ENCODE peak calls at places on chromosomes 1 and 21, in seven cellular contexts. K, W, I, C, B, J and D are unnamed samples.

GRCh38 chr1:67722292-67722944 is 37.4 kb downstream of the GADD45A start:
- DNase-seq in K (no peak), W (no peak), I (no peak), C (no peak), B (no peak), J (no peak), D (peak; percentile 51)

GRCh38 chr1:228897901-228898300 is 162.6 kb downstream of the RHOU start:
- DNase-seq in K (no peak), W (no peak), I (no peak), C (no peak), B (no peak), J (no peak), D (no peak)

GRCh38 chr1:246567258-246568235 is 1.3 kb downstream of the CNST start:
- DNase-seq in K (peak; percentile 28), W (peak; percentile 53), I (no peak), C (no peak), B (no peak), J (no peak), D (no peak)

GRCh38 chr1:77514871-77515776 is 167.3 kb downstream of the ZZZ3 start:
- DNase-seq in K (no peak), W (no peak), I (no peak), C (peak; percentile 56), B (no peak), J (no peak), D (peak; percentile 40)

GRCh38 chr1:21814241-21814918 is 2.3 kb downstream of the LDLRAD2 start:
- DNase-seq in K (no peak), W (no peak), I (no peak), C (peak; percentile 47), B (no peak), J (no peak), D (no peak)

GRCh38 chr1:92029241-92029922 is 403 bp upstream of the EPHX4 start:
- DNase-seq in K (no peak), W (no peak), I (no peak), C (no peak), B (no peak), J (no peak), D (no peak)

GRCh38 chr1:67019600-67020136 is 34.3 kb downstream of the SLC35D1 start:
- DNase-seq in K (no peak), W (no peak), I (no peak), C (no peak), B (no peak), J (no peak), D (no peak)

GRCh38 chr1:230691615-230692014 is 22.3 kb downstream of the AGT start:
- DNase-seq in K (no peak), W (no peak), I (no peak), C (no peak), B (no peak), J (no peak), D (no peak)

GRCh38 chr21:42314616-42315295 is 453 bp downstream of the TFF3 start:
- DNase-seq in K (no peak), W (no peak), I (no peak), C (no peak), B (no peak), J (no peak), D (no peak)

GRCh38 chr1:161934278-161934608 is 89.4 kb downstream of the OLFML2B start:
- DNase-seq in K (no peak), W (no peak), I (no peak), C (no peak), B (no peak), J (no peak), D (no peak)

DNA sequence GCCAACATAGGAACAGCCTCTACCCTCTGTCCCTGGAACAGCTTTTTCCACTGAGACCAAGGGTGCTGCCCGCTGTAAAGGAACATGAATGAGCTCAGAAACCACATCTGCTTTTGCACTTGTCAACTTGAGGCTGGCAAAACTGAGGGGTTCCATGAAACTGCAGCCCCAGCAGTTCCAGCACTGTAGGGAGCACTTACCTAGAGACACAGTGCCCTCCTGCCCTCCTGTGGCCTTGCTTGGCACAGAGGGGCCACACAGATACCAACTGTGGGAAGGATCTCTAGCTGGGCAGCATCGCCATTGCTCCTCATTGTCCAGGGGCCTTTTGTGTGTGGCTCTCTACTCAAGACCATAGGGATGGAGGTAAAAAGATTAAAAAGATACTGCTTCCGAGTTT is 51.6 kb downstream of the ITPKB start:
- DNase-seq in K (no peak), W (no peak), I (peak; percentile 69), C (no peak), B (no peak), J (no peak), D (no peak)
- TF ChIP-seq CTCF in K (peak; percentile 15), W (no peak), I (no peak), C (no peak), B (no peak), J (no peak), D (no peak)

DNA sequence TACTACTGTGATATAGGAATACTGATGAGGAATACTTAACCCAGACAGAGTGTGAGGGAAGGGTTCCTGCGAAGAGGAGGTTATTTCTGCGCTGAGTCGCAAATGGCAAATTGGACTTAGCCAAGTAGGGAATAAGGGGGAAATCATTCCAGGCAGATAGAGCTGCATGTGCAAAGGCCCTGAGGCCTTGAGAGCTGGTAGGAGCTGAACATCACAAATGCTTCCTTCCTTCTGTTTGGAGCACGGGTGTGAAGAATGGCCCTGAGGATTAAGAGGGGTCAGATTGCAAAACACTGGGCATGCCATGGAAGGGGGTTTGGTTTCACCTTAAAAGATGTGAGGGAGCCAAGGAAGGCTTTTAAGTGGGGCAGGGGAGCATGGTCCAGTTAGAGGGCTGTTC is 12.4 kb downstream of the IER5 start:
- DNase-seq in K (no peak), W (no peak), I (no peak), C (no peak), B (no peak), J (no peak), D (no peak)
- H3K4me3 ChIP-seq in K (no peak overlapping the region), W (no peak overlapping the region), I (no peak overlapping the region), C (peak overlapping the region; percentile 52), B (no peak overlapping the region), J (no peak overlapping the region), D (no peak overlapping the region)

DNA sequence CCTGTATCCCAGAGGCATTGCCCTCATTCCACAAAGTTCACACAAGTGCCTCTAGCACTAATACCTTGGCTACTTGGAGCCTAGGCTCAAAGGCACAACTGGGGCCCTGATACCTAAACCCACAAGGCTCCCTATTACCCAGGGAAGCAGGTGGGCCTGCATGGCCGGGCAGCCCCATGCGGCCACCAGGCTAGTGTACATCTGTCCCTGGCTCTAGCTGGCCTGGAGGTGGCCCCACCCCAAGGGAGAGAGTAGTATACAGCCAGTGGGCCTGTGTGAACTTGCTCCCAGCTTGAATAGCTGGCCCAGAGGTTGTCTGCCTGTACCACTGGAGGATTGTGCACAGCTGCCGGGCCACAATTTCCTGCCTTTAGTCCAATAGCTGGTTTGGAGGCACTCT is 52.2 kb downstream of the USP25 start:
- DNase-seq in K (no peak), W (no peak), I (no peak), C (no peak), B (no peak), J (no peak), D (no peak)
- H3K9me3 ChIP-seq in K (no peaks in the 10 kb centered on the region), W (peaks cover 10% of the 10 kb centered on the region), I (no peaks in the 10 kb centered on the region), C (no peaks in the 10 kb centered on the region), B (no peaks in the 10 kb centered on the region), J (no peaks in the 10 kb centered on the region), D (no peaks in the 10 kb centered on the region)

DNA sequence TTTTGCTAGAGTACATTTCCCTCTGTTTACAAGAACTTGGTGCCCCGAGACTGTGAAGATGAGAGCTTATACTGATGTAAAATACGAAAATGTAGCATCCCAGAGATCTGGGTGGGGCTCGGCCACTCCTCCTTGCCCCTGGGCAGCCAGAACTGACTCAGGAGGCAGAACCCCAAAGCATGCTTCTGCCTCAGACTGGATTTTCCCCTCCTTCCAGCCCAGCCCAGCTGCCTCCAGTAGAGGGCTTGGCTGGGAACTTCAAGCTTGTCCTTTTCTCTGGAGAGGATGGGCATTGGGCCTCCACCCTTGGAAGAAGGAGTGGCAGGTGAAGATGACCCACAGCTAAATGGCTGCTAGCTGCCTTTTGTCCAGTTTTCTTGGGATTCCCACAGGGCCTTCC is 24.3 kb upstream of the BTG2 start:
- DNase-seq in K (no peak), W (no peak), I (peak; percentile 65), C (no peak), B (no peak), J (no peak), D (peak; percentile 72)
- TF ChIP-seq CTCF in K (peak; percentile 59), W (peak; percentile 25), I (no peak), C (peak; percentile 13), B (no peak), J (no peak), D (peak; percentile 67)

GRCh38 chr1:201650608-201650933 is 111.6 kb downstream of the NAV1 start:
- DNase-seq in K (peak; percentile 35), W (no peak), I (no peak), C (no peak), B (no peak), J (no peak), D (no peak)

GRCh38 chr1:201648066-201648910 is 109.4 kb downstream of the NAV1 start:
- DNase-seq in K (no peak), W (no peak), I (peak; percentile 78), C (no peak), B (peak; percentile 66), J (peak; percentile 46), D (peak; percentile 92)

GRCh38 chr1:201647722-201648065 is 108.8 kb downstream of the NAV1 start:
- DNase-seq in K (no peak), W (no peak), I (no peak), C (no peak), B (no peak), J (no peak), D (no peak)

GRCh38 chr1:201649776-201650607 is 111.1 kb downstream of the NAV1 start:
- DNase-seq in K (no peak), W (no peak), I (peak; percentile 93), C (peak; percentile 47), B (peak; percentile 84), J (peak; percentile 81), D (peak; percentile 98)

GRCh38 chr1:201648911-201649775 is 110.2 kb downstream of the NAV1 start:
- DNase-seq in K (no peak), W (no peak), I (peak; percentile 72), C (no peak), B (peak; percentile 51), J (peak; percentile 22), D (peak; percentile 67)
- H3K4me3 ChIP-seq in K (peak overlapping the region; percentile 83), W (peak overlapping the region; percentile 91), I (peak overlapping the region; percentile 60), C (peak overlapping the region; percentile 68), B (peak overlapping the region; percentile 56), J (no peak overlapping the region), D (peak overlapping the region; percentile 77)

GRCh38 chr21:38228115-38228514 is 28.7 kb upstream of the KCNJ15 start:
- DNase-seq in K (no peak), W (no peak), I (no peak), C (peak; percentile 9), B (no peak), J (peak; percentile 38), D (no peak)
- H3K9me3 ChIP-seq in K (peaks cover 18% of the 10 kb centered on the region), W (peaks cover 37% of the 10 kb centered on the region), I (peaks cover 18% of the 10 kb centered on the region), C (peaks cover 68% of the 10 kb centered on the region), B (no peaks in the 10 kb centered on the region), J (peaks cover 3% of the 10 kb centered on the region), D (peaks cover 51% of the 10 kb centered on the region)

GRCh38 chr1:12760256-12760795 is 13.2 kb upstream of the PRAMEF12 start:
- DNase-seq in K (no peak), W (no peak), I (no peak), C (no peak), B (no peak), J (no peak), D (peak; percentile 12)
- TF ChIP-seq CTCF in K (no peak), W (no peak), I (no peak), C (peak; percentile 52), B (no peak), J (no peak), D (peak; percentile 59)